ENCODE peak calls at places on chromosomes 13 and 19, in six cellular contexts. Q is HCT116, E is GM12878, H is H1, W is HepG2, R is K562. A is an unnamed sample. For H3K4me1, the result is how much of the 10 kb centered on the place peaks cover.

GRCh38 chr13:43428545-43429287 is 358.1 kb downstream of the ENOX1 start:
- DNase-seq in Q (no peak), E (no peak), H (no peak), W (no peak), R (no peak), A (no peak)

GRCh38 chr13:60146491-60146890 is 17.2 kb downstream of the DIAPH3 start:
- DNase-seq in Q (no peak), E (no peak), H (no peak), W (no peak), R (no peak), A (no peak)

GRCh38 chr13:73428137-73428536 is 369.3 kb downstream of the KLF5 start:
- DNase-seq in Q (peak), E (no peak), H (no peak), W (no peak), R (no peak), A (no peak)

GRCh38 chr19:1236566-1236965 is 1.2 kb downstream of the CBARP start:
- DNase-seq in Q (no peak), E (no peak), H (peak), W (no peak), R (no peak), A (no peak)

GRCh38 chr13:72540818-72541217 is 186.6 kb downstream of the MZT1 start:
- DNase-seq in Q (no peak), E (no peak), H (no peak), W (no peak), R (no peak), A (no peak)

GRCh38 chr13:75226092-75226491 is 255.9 kb downstream of the TBC1D4 start:
- DNase-seq in Q (peak), E (no peak), H (peak), W (no peak), R (peak), A (no peak)

GRCh38 chr13:33218020-33218419 is 67.5 kb downstream of the STARD13 start:
- DNase-seq in Q (peak), E (no peak), H (no peak), W (peak), R (no peak), A (no peak)

GRCh38 chr19:3788991-3789778 is 3.0 kb upstream of the MATK start:
- DNase-seq in Q (no peak), E (no peak), H (peak), W (no peak), R (no peak), A (no peak)

GRCh38 chr13:33207616-33207964 is 78.0 kb downstream of the STARD13 start:
- DNase-seq in Q (no peak), E (no peak), H (no peak), W (peak), R (no peak), A (no peak)

GRCh38 chr13:75736132-75736531 is 100.0 kb downstream of the LMO7 start:
- DNase-seq in Q (no peak), E (no peak), H (no peak), W (no peak), R (no peak), A (no peak)

GRCh38 chr13:28684257-28684656 is 25.3 kb downstream of the POMP start:
- DNase-seq in Q (no peak), E (no peak), H (peak), W (peak), R (no peak), A (peak)

GRCh38 chr19:57587529-57587928 is 3.6 kb downstream of the ZIK1 start:
- DNase-seq in Q (no peak), E (no peak), H (no peak), W (no peak), R (no peak), A (no peak)

GRCh38 chr13:108086678-108087077 is 128.7 kb downstream of the LIG4 start:
- DNase-seq in Q (no peak), E (no peak), H (no peak), W (no peak), R (no peak), A (peak)

GRCh38 chr13:24328145-24328544 is 18.8 kb downstream of the C1QTNF9 start:
- DNase-seq in Q (no peak), E (no peak), H (no peak), W (no peak), R (no peak), A (peak)

GRCh38 chr13:50392977-50393376 is 377.7 kb downstream of the KCNRG start:
- DNase-seq in Q (no peak), E (no peak), H (no peak), W (no peak), R (no peak), A (no peak)

GRCh38 chr19:16445238-16446107 is 26.3 kb downstream of the EPS15L1 start:
- DNase-seq in Q (no peak), E (peak), H (no peak), W (peak), R (no peak), A (no peak)

GRCh38 chr13:29547135-29547534 is 48.4 kb downstream of the SLC7A1 start:
- DNase-seq in Q (no peak), E (no peak), H (no peak), W (no peak), R (no peak), A (no peak)

GRCh38 chr13:23966691-23967615 is 69.7 kb upstream of the C1QTNF9B start:
- DNase-seq in Q (no peak), E (peak), H (no peak), W (no peak), R (no peak), A (no peak)

GRCh38 chr19:6721773-6722172 is 1.3 kb upstream of the C3 start:
- DNase-seq in Q (no peak), E (no peak), H (no peak), W (no peak), R (no peak), A (no peak)

GRCh38 chr13:51637852-51638496 is 53.7 kb downstream of the WDFY2 start:
- DNase-seq in Q (no peak), E (no peak), H (no peak), W (no peak), R (no peak), A (no peak)

GRCh38 chr13:39968646-39969475 is 313.4 kb downstream of the COG6 start:
- DNase-seq in Q (no peak), E (no peak), H (no peak), W (no peak), R (no peak), A (no peak)

GRCh38 chr13:113207890-113208423 is 512 bp downstream of the PCID2 start:
- DNase-seq in Q (no peak), E (no peak), H (peak), W (peak), R (no peak), A (no peak)

GRCh38 chr13:113915012-113915763 is 51.3 kb upstream of the GAS6 start:
- DNase-seq in Q (no peak), E (no peak), H (no peak), W (no peak), R (no peak), A (no peak)

GRCh38 chr19:51396175-51396574 is 5.8 kb upstream of the C19orf84 start:
- DNase-seq in Q (no peak), E (no peak), H (no peak), W (no peak), R (no peak), A (no peak)

GRCh38 chr19:13849991-13850909 is 26.7 kb upstream of the NANOS3 start:
- DNase-seq in Q (no peak), E (no peak), H (peak), W (peak), R (peak), A (peak)
- H3K4me3 ChIP-seq in Q (peak), E (peak), H (peak), W (peak), R (peak), A (peak)

GRCh38 chr19:46470376-46470775 is 987 bp downstream of the PNMA8A start:
- DNase-seq in Q (no peak), E (no peak), H (no peak), W (no peak), R (no peak), A (no peak)
- TF ChIP-seq ZNF274 in Q (no peak), E (no peak), H (no peak), W (no peak), R (no peak), A (no peak)

GRCh38 chr19:10113592-10113963 is 2.1 kb downstream of the P2RY11 start:
- DNase-seq in Q (no peak), E (no peak), H (peak), W (no peak), R (no peak), A (no peak)
- H3K4me1 ChIP-seq in Q (under half), E (under half), H (under half), W (under half), R (under half), A (under half)

GRCh38 chr13:27621116-27621365 is 651 bp upstream of the POLR1D start:
- DNase-seq in Q (peak), E (no peak), H (no peak), W (no peak), R (no peak), A (no peak)

GRCh38 chr13:27622102-27622820 is 569 bp downstream of the POLR1D start:
- DNase-seq in Q (no peak), E (no peak), H (no peak), W (peak), R (no peak), A (no peak)

GRCh38 chr13:27620377-27621115 is at the start of gene LNX2:
- DNase-seq in Q (peak), E (peak), H (peak), W (peak), R (peak), A (peak)

GRCh38 chr13:27622881-27623280 is 1.2 kb downstream of the POLR1D start:
- DNase-seq in Q (no peak), E (no peak), H (no peak), W (no peak), R (no peak), A (no peak)

GRCh38 chr13:27621366-27622101 is at the start of gene POLR1D:
- DNase-seq in Q (peak), E (peak), H (peak), W (peak), R (peak), A (peak)
- H3K4me3 ChIP-seq in Q (peak), E (peak), H (peak), W (peak), R (peak), A (peak)

DNA sequence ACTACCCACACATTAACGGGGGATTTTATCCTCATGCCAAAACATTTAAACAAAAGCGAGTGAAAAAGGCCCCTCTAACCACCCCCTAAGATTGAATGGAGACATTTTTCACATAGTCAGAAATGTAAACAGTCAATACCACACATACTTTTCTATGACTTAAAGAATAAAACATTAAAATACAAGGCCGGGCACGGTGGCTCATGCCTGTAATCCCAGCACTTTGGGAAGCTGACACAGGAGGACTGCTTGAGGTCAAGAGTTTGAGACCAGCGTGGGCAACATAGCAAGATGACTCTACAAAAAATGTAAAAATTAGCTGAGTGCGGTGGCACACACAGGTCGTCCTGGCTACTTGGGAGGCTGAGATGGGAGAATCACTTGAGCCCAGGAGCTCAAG is 47.3 kb downstream of the MPHOSPH8 start:
- DNase-seq in Q (no peak), E (no peak), H (no peak), W (no peak), R (no peak), A (no peak)
- TF ChIP-seq ZNF274 in Q (no peak), E (no peak), H (no peak), W (no peak), R (no peak), A (no peak)